ENCODE peak calls at places on chromosomes 6 and 20, in nine cellular contexts. I, V, Z, U, H, X, C, A and K are unnamed samples.

GRCh38 chr6:35309611-35310264 is 12.1 kb downstream of the DEF6 start:
- DNase-seq in V (no peak), X (no peak), I (no peak), H (no peak), U (no peak), Z (no peak), A (no peak), C (no peak), K (no peak)

GRCh38 chr6:131080084-131080483 is 17.0 kb upstream of the EPB41L2 start:
- DNase-seq in I (no peak), V (no peak), U (no peak), A (no peak), X (no peak), C (no peak), H (no peak), Z (no peak), K (no peak)

GRCh38 chr6:139381216-139381615 is 6.8 kb upstream of the CITED2 start:
- DNase-seq in Z (no peak), V (no peak), I (peak), A (no peak), H (no peak), X (no peak), C (no peak), U (no peak), K (no peak)

GRCh38 chr20:56179051-56179450 is 69.5 kb upstream of the MC3R start:
- DNase-seq in I (no peak), V (no peak), U (no peak), Z (no peak), X (no peak), H (no peak), A (no peak), C (no peak), K (no peak)

GRCh38 chr6:113184291-113184690 is 672.9 kb upstream of the MARCKS start:
- DNase-seq in X (no peak), A (peak), I (peak), Z (no peak), H (no peak), C (no peak), U (no peak), V (no peak), K (no peak)

GRCh38 chr20:44765091-44765490 is 19.4 kb downstream of the KCNK15 start:
- DNase-seq in A (no peak), I (no peak), Z (no peak), U (no peak), C (no peak), H (no peak), V (no peak), X (no peak), K (no peak)

GRCh38 chr6:151060742-151061100 is 179.0 kb upstream of the AKAP12 start:
- DNase-seq in U (no peak), V (no peak), C (no peak), X (no peak), Z (no peak), H (no peak), I (no peak), A (no peak), K (peak)

GRCh38 chr20:4978050-4978918 is 23.0 kb downstream of the SLC23A2 start:
- DNase-seq in H (no peak), I (no peak), U (no peak), C (no peak), V (no peak), Z (no peak), X (no peak), A (no peak), K (no peak)

GRCh38 chr6:118903134-118903533 is 9.2 kb downstream of the ASF1A start:
- DNase-seq in A (no peak), U (no peak), Z (no peak), C (no peak), V (no peak), X (no peak), H (no peak), I (no peak), K (no peak)

GRCh38 chr6:126040826-126041225 is 54.5 kb downstream of the TRMT11 start:
- DNase-seq in Z (no peak), I (peak), V (no peak), A (no peak), H (no peak), U (no peak), X (no peak), C (no peak), K (peak)